ENCODE peak calls at places on chromosomes 4 and X, in four cellular contexts. One of them, this sample, is unnamed.

GRCh38 chr4:158958489-158959270 is 144.2 kb upstream of the RAPGEF2 start:
- DNase-seq in posterior cingulate gyrus: no peak
- DNase-seq in fibroblast of the aortic adventitia: no peak
- DNase-seq in ELR: no peak
- DNase-seq in this sample: no peak

GRCh38 chr4:101322743-101323142 is 24.6 kb downstream of the PPP3CA start:
- DNase-seq in posterior cingulate gyrus: no peak
- DNase-seq in fibroblast of the aortic adventitia: no peak
- DNase-seq in ELR: no peak
- DNase-seq in this sample: no peak

GRCh38 chrX:148288451-148288850 is 212.0 kb upstream of the AFF2 start:
- DNase-seq in posterior cingulate gyrus: no peak
- DNase-seq in fibroblast of the aortic adventitia: no peak
- DNase-seq in ELR: no peak
- DNase-seq in this sample: no peak

GRCh38 chr4:186781032-186781917 is 57.6 kb upstream of the FAT1 start:
- DNase-seq in posterior cingulate gyrus: no peak
- DNase-seq in fibroblast of the aortic adventitia: no peak
- DNase-seq in ELR: peak
- DNase-seq in this sample: no peak

GRCh38 chr4:100933628-100934027 is 413.7 kb downstream of the PPP3CA start:
- DNase-seq in posterior cingulate gyrus: no peak
- DNase-seq in fibroblast of the aortic adventitia: peak
- DNase-seq in ELR: peak
- DNase-seq in this sample: no peak

GRCh38 chr4:41360214-41360910 is 103.6 kb downstream of the UCHL1 start:
- DNase-seq in posterior cingulate gyrus: peak
- DNase-seq in fibroblast of the aortic adventitia: peak
- DNase-seq in ELR: peak
- DNase-seq in this sample: peak

GRCh38 chrX:130975947-130976346 is 72.9 kb upstream of the ENOX2 start:
- DNase-seq in posterior cingulate gyrus: no peak
- DNase-seq in fibroblast of the aortic adventitia: peak
- DNase-seq in ELR: peak
- DNase-seq in this sample: no peak

GRCh38 chrX:96611619-96612362 is 72.9 kb upstream of the DIAPH2 start:
- DNase-seq in posterior cingulate gyrus: no peak
- DNase-seq in fibroblast of the aortic adventitia: peak
- DNase-seq in ELR: peak
- DNase-seq in this sample: no peak

GRCh38 chrX:143296521-143296920 is 220.8 kb downstream of the SPANXN3 start:
- DNase-seq in posterior cingulate gyrus: no peak
- DNase-seq in fibroblast of the aortic adventitia: no peak
- DNase-seq in ELR: no peak
- DNase-seq in this sample: peak

GRCh38 chr4:155543126-155543765 is 123.4 kb upstream of the GUCY1A1 start:
- DNase-seq in posterior cingulate gyrus: no peak
- DNase-seq in fibroblast of the aortic adventitia: peak
- DNase-seq in ELR: peak
- DNase-seq in this sample: no peak

GRCh38 chr4:38560763-38561558 is 103.0 kb upstream of the KLF3 start:
- DNase-seq in posterior cingulate gyrus: no peak
- DNase-seq in fibroblast of the aortic adventitia: no peak
- DNase-seq in ELR: no peak
- DNase-seq in this sample: no peak

GRCh38 chr4:86220137-86220536 is 139.7 kb downstream of the MAPK10 start:
- DNase-seq in posterior cingulate gyrus: no peak
- DNase-seq in fibroblast of the aortic adventitia: peak
- DNase-seq in ELR: peak
- DNase-seq in this sample: no peak

GRCh38 chrX:148380107-148380506 is 120.3 kb upstream of the AFF2 start:
- DNase-seq in posterior cingulate gyrus: no peak
- DNase-seq in fibroblast of the aortic adventitia: no peak
- DNase-seq in ELR: no peak
- DNase-seq in this sample: no peak

GRCh38 chr4:47839259-47839658 is 1.4 kb upstream of the CORIN start:
- DNase-seq in posterior cingulate gyrus: no peak
- DNase-seq in fibroblast of the aortic adventitia: peak
- DNase-seq in ELR: peak
- DNase-seq in this sample: no peak

GRCh38 chrX:136028383-136028984 is 43.2 kb downstream of the SLC9A6 start:
- DNase-seq in posterior cingulate gyrus: no peak
- DNase-seq in fibroblast of the aortic adventitia: peak
- DNase-seq in ELR: peak
- DNase-seq in this sample: peak

GRCh38 chrX:23554304-23554703 is 113.0 kb upstream of the PRDX4 start:
- DNase-seq in posterior cingulate gyrus: no peak
- DNase-seq in fibroblast of the aortic adventitia: peak
- DNase-seq in ELR: peak
- DNase-seq in this sample: peak

GRCh38 chrX:11724122-11725017 is 33.7 kb upstream of the MSL3 start:
- DNase-seq in posterior cingulate gyrus: no peak
- DNase-seq in fibroblast of the aortic adventitia: peak
- DNase-seq in ELR: peak
- DNase-seq in this sample: no peak

GRCh38 chr4:127307996-127308395 is 324.8 kb upstream of the INTU start:
- DNase-seq in posterior cingulate gyrus: no peak
- DNase-seq in fibroblast of the aortic adventitia: no peak
- DNase-seq in ELR: no peak
- DNase-seq in this sample: no peak

GRCh38 chr4:54661156-54661555 is 3.4 kb downstream of the KIT start:
- DNase-seq in posterior cingulate gyrus: no peak
- DNase-seq in fibroblast of the aortic adventitia: no peak
- DNase-seq in ELR: peak
- DNase-seq in this sample: no peak

GRCh38 chr4:103008875-103009729 is 10.4 kb downstream of the SLC9B1 start:
- DNase-seq in posterior cingulate gyrus: no peak
- DNase-seq in fibroblast of the aortic adventitia: peak
- DNase-seq in ELR: peak
- DNase-seq in this sample: peak

GRCh38 chr4:148015468-148015867 is 283.6 kb downstream of the ARHGAP10 start:
- DNase-seq in posterior cingulate gyrus: no peak
- DNase-seq in fibroblast of the aortic adventitia: no peak
- DNase-seq in ELR: no peak
- DNase-seq in this sample: no peak

GRCh38 chr4:125522992-125523391 is 208.2 kb downstream of the FAT4 start:
- DNase-seq in posterior cingulate gyrus: peak
- DNase-seq in fibroblast of the aortic adventitia: no peak
- DNase-seq in ELR: no peak
- DNase-seq in this sample: no peak

GRCh38 chrX:13200398-13200797 is 119.5 kb downstream of the ATXN3L start:
- DNase-seq in posterior cingulate gyrus: no peak
- DNase-seq in fibroblast of the aortic adventitia: no peak
- DNase-seq in ELR: no peak
- DNase-seq in this sample: no peak

GRCh38 chr4:74365761-74366160 is 816 bp downstream of the EREG start:
- DNase-seq in posterior cingulate gyrus: no peak
- DNase-seq in fibroblast of the aortic adventitia: no peak
- DNase-seq in ELR: peak
- DNase-seq in this sample: peak

This sample was measured in COR-L47.